ENCODE peak calls at places on chromosome 13, in six cellular contexts. G is GM12891, R is HepG2, L is GM12892, C is H1, Y is K562. K is an unnamed sample.

GRCh38 chr13:30856004-30856790 is 49.9 kb upstream of the MEDAG start:
- DNase-seq in G (no peak), R (no peak), L (no peak), C (no peak), Y (no peak), K (no peak)

GRCh38 chr13:110015253-110015652 is 228.9 kb upstream of the IRS2 start:
- DNase-seq in G (no peak), R (no peak), L (no peak), C (no peak), Y (no peak), K (no peak)

GRCh38 chr13:78587395-78587794 is 16.0 kb downstream of the POU4F1 start:
- DNase-seq in G (no peak), R (no peak), L (no peak), C (no peak), Y (no peak), K (no peak)

GRCh38 chr13:93173656-93174055 is 53.0 kb upstream of the GPC6 start:
- DNase-seq in G (no peak), R (no peak), L (no peak), C (no peak), Y (no peak), K (no peak)

GRCh38 chr13:39602614-39603366 is at the start of gene LHFPL6:
- DNase-seq in G (peak), R (peak), L (peak), C (peak), Y (peak), K (peak)

GRCh38 chr13:100517135-100517534 is 71.5 kb downstream of the GGACT start:
- DNase-seq in G (no peak), R (peak), L (no peak), C (no peak), Y (no peak), K (no peak)

GRCh38 chr13:100290165-100290801 is 201.4 kb downstream of the PCCA start:
- DNase-seq in G (no peak), R (peak), L (no peak), C (no peak), Y (no peak), K (no peak)

GRCh38 chr13:93080587-93080986 is 146.0 kb upstream of the GPC6 start:
- DNase-seq in G (no peak), R (no peak), L (no peak), C (no peak), Y (no peak), K (no peak)

GRCh38 chr13:58142952-58143351 is 511.4 kb downstream of the PCDH17 start:
- DNase-seq in G (no peak), R (no peak), L (no peak), C (no peak), Y (no peak), K (no peak)

GRCh38 chr13:44506719-44507118 is 69.4 kb downstream of the TSC22D1 start:
- DNase-seq in G (no peak), R (peak), L (no peak), C (no peak), Y (no peak), K (no peak)

GRCh38 chr13:75195479-75196111 is 286.4 kb downstream of the TBC1D4 start:
- DNase-seq in G (no peak), R (no peak), L (no peak), C (no peak), Y (no peak), K (no peak)

GRCh38 chr13:48500652-48501197 is 32.2 kb downstream of the RCBTB2 start:
- DNase-seq in G (no peak), R (peak), L (no peak), C (no peak), Y (no peak), K (no peak)

GRCh38 chr13:43227721-43228120 is 204.3 kb downstream of the DNAJC15 start:
- DNase-seq in G (no peak), R (no peak), L (no peak), C (no peak), Y (peak), K (no peak)

GRCh38 chr13:88704600-88705275 is 1033.6 kb downstream of the SLITRK5 start:
- DNase-seq in G (no peak), R (no peak), L (no peak), C (no peak), Y (peak), K (no peak)

GRCh38 chr13:50842246-50842645 is 1.2 kb downstream of the DLEU7 start:
- DNase-seq in G (no peak), R (no peak), L (no peak), C (no peak), Y (no peak), K (peak)

DNA sequence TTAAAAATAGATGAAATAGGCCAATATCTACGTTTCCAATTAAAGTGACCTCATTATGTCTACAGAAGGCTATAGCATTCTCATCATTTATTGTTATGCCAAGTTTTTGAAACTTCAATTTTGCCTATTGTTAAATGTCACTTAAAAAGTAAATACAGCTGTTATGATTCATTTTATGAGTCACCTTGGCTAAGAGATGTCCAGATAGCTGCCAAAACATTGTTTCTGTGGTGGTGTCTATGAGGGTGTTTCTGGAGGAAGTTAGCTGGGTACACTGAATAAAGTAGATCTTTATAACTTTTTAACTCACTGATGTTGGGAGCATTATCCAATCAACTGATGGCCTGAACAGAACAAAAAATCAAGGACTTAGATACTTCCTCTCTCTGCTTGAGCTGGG is 1209.7 kb upstream of the PCDH9 start:
- DNase-seq in G (no peak), R (no peak), L (no peak), C (no peak), Y (no peak), K (no peak)
- TF ChIP-seq TAF1 in G (no peak), R (no peak), L (no peak), C (no peak), Y (no peak), K (no peak)

GRCh38 chr13:98476538-98476966 is 100.4 kb downstream of the STK24 start:
- DNase-seq in G (peak), R (no peak), L (peak), C (no peak), Y (peak), K (no peak)
- TF ChIP-seq TAF1 in G (peak), R (no peak), L (no peak), C (no peak), Y (peak), K (no peak)

GRCh38 chr13:25478186-25478585 is 106.4 kb downstream of the ATP8A2 start:
- DNase-seq in G (no peak), R (peak), L (no peak), C (no peak), Y (peak), K (no peak)
- TF ChIP-seq TAF1 in G (no peak), R (no peak), L (no peak), C (no peak), Y (no peak), K (no peak)

DNA sequence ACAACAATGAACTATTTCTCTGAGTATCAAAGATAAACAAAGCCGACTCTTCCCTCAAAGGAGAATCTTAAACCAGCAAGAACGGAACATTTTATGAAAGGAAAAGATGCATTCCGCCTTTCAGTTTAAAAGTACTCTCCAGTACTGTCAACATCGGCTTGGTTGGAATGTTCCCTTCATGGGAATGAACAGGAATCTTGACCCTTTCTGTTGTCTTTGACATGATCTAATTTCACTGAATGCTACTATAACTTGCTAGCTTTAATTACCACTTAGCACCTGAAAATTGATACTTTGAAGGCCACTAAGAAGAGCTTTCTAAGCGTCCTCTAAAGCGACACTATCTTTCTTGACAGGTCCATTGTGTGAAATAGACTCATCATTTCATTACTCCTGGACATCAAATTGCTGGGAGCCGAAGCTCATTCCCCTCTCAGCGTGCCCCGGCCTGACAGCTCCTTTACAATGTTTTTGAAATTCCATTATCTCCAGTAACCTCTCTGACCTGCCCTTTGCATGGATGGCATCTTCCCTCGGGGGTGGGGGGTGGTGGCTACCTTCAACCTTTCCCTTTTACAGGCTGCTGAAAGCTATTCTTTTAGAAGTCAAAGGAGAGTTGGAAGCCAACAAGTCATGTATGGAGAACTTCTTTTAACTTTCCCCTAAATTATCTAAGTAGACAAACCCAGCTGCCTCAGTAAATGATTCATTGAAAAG is 67.9 kb downstream of the EFNB2 start:
- DNase-seq in G (no peak), R (no peak), L (no peak), C (no peak), Y (no peak), K (no peak)
- TF ChIP-seq TAF1 in G (no peak), R (no peak), L (no peak), C (no peak), Y (no peak), K (no peak)

GRCh38 chr13:113506025-113506685 is 15.6 kb upstream of the DCUN1D2 start:
- DNase-seq in G (no peak), R (no peak), L (no peak), C (no peak), Y (peak), K (no peak)

GRCh38 chr13:113509989-113510388 is 19.5 kb upstream of the DCUN1D2 start:
- DNase-seq in G (no peak), R (no peak), L (no peak), C (no peak), Y (no peak), K (no peak)

GRCh38 chr13:113508531-113509254 is 18.2 kb upstream of the DCUN1D2 start:
- DNase-seq in G (no peak), R (no peak), L (no peak), C (no peak), Y (no peak), K (no peak)

GRCh38 chr13:113507564-113508210 is 17.2 kb upstream of the DCUN1D2 start:
- DNase-seq in G (no peak), R (no peak), L (no peak), C (no peak), Y (no peak), K (no peak)

GRCh38 chr13:113506871-113507388 is 16.4 kb upstream of the DCUN1D2 start:
- DNase-seq in G (no peak), R (no peak), L (no peak), C (no peak), Y (no peak), K (no peak)
- TF ChIP-seq TAF1 in G (no peak), R (no peak), L (no peak), C (no peak), Y (no peak), K (no peak)